ENCODE peak calls at places on chromosome 20, in five cellular contexts. One of them, this sample, is unnamed.

GRCh38 chr20:49814057-49814675 is 1.5 kb downstream of the SLC9A8 start:
- DNase-seq in HepG2: no peak
- DNase-seq in adrenal gland: no peak
- DNase-seq in ovary: no peak
- DNase-seq in CD8-positive, alpha-beta T cell: no peak
- DNase-seq in this sample: no peak

GRCh38 chr20:10492844-10493243 is 57.7 kb downstream of the SLX4IP start:
- DNase-seq in HepG2: no peak
- DNase-seq in adrenal gland: no peak
- DNase-seq in ovary: no peak
- DNase-seq in CD8-positive, alpha-beta T cell: no peak
- DNase-seq in this sample: no peak

GRCh38 chr20:15032352-15032622 is 694.9 kb upstream of the FLRT3 start:
- DNase-seq in HepG2: no peak
- DNase-seq in adrenal gland: no peak
- DNase-seq in ovary: no peak
- DNase-seq in CD8-positive, alpha-beta T cell: no peak
- DNase-seq in this sample: no peak

GRCh38 chr20:10795286-10796026 is 121.7 kb upstream of the JAG1 start:
- DNase-seq in HepG2: no peak
- DNase-seq in adrenal gland: no peak
- DNase-seq in ovary: no peak
- DNase-seq in CD8-positive, alpha-beta T cell: no peak
- DNase-seq in this sample: no peak

GRCh38 chr20:60484316-60484715 is 526.1 kb downstream of the CDH26 start:
- DNase-seq in HepG2: no peak
- DNase-seq in adrenal gland: no peak
- DNase-seq in ovary: no peak
- DNase-seq in CD8-positive, alpha-beta T cell: no peak
- DNase-seq in this sample: no peak

GRCh38 chr20:8812818-8813217 is 256.1 kb upstream of the PLCB4 start:
- DNase-seq in HepG2: no peak
- DNase-seq in adrenal gland: peak; percentile 20
- DNase-seq in ovary: no peak
- DNase-seq in CD8-positive, alpha-beta T cell: no peak
- DNase-seq in this sample: no peak

GRCh38 chr20:38222231-38222922 is 38.2 kb downstream of the KIAA1755 start:
- DNase-seq in HepG2: peak; percentile 71
- DNase-seq in adrenal gland: peak; percentile 58
- DNase-seq in ovary: no peak
- DNase-seq in CD8-positive, alpha-beta T cell: peak; percentile 24
- DNase-seq in this sample: peak; percentile 61

GRCh38 chr20:53664121-53664520 is 70.5 kb upstream of the ZNF217 start:
- DNase-seq in HepG2: no peak
- DNase-seq in adrenal gland: no peak
- DNase-seq in ovary: no peak
- DNase-seq in CD8-positive, alpha-beta T cell: no peak
- DNase-seq in this sample: no peak

GRCh38 chr20:52049001-52049731 is 142.4 kb downstream of the ZFP64 start:
- DNase-seq in HepG2: no peak
- DNase-seq in adrenal gland: no peak
- DNase-seq in ovary: no peak
- DNase-seq in CD8-positive, alpha-beta T cell: no peak
- DNase-seq in this sample: peak; percentile 29

GRCh38 chr20:881051-881820 is 34.9 kb downstream of the ANGPT4 start:
- DNase-seq in HepG2: no peak
- DNase-seq in adrenal gland: no peak
- DNase-seq in ovary: no peak
- DNase-seq in CD8-positive, alpha-beta T cell: no peak
- DNase-seq in this sample: no peak

GRCh38 chr20:63156221-63156671 is 59.7 kb downstream of the YTHDF1 start:
- DNase-seq in HepG2: no peak
- DNase-seq in adrenal gland: no peak
- DNase-seq in ovary: no peak
- DNase-seq in CD8-positive, alpha-beta T cell: no peak
- DNase-seq in this sample: no peak

GRCh38 chr20:59074456-59074855 is 31.9 kb upstream of the PRELID3B start:
- DNase-seq in HepG2: no peak
- DNase-seq in adrenal gland: no peak
- DNase-seq in ovary: no peak
- DNase-seq in CD8-positive, alpha-beta T cell: no peak
- DNase-seq in this sample: no peak

GRCh38 chr20:14775778-14776177 is 438.4 kb upstream of the FLRT3 start:
- DNase-seq in HepG2: peak; percentile 64
- DNase-seq in adrenal gland: peak; percentile 79
- DNase-seq in ovary: peak; percentile 26
- DNase-seq in CD8-positive, alpha-beta T cell: no peak
- DNase-seq in this sample: no peak

GRCh38 chr20:34531608-34532265 is 15.5 kb downstream of the DYNLRB1 start:
- DNase-seq in HepG2: no peak
- DNase-seq in adrenal gland: no peak
- DNase-seq in ovary: no peak
- DNase-seq in CD8-positive, alpha-beta T cell: no peak
- DNase-seq in this sample: no peak

GRCh38 chr20:41392295-41392694 is 25.7 kb upstream of the EMILIN3 start:
- DNase-seq in HepG2: no peak
- DNase-seq in adrenal gland: no peak
- DNase-seq in ovary: no peak
- DNase-seq in CD8-positive, alpha-beta T cell: no peak
- DNase-seq in this sample: no peak
- TF ChIP-seq CTCF in HepG2: no peak
- TF ChIP-seq CTCF in adrenal gland: no peak
- TF ChIP-seq CTCF in ovary: no peak
- TF ChIP-seq CTCF in CD8-positive, alpha-beta T cell: no peak
- TF ChIP-seq CTCF in this sample: no peak

GRCh38 chr20:61762886-61763739 is 302.6 kb downstream of the TAF4 start:
- DNase-seq in HepG2: no peak
- DNase-seq in adrenal gland: no peak
- DNase-seq in ovary: no peak
- DNase-seq in CD8-positive, alpha-beta T cell: no peak
- DNase-seq in this sample: no peak

GRCh38 chr20:61762208-61762710 is 303.4 kb downstream of the TAF4 start:
- DNase-seq in HepG2: no peak
- DNase-seq in adrenal gland: no peak
- DNase-seq in ovary: no peak
- DNase-seq in CD8-positive, alpha-beta T cell: no peak
- DNase-seq in this sample: no peak

GRCh38 chr20:61759286-61760065 is 306.2 kb downstream of the TAF4 start:
- DNase-seq in HepG2: no peak
- DNase-seq in adrenal gland: no peak
- DNase-seq in ovary: no peak
- DNase-seq in CD8-positive, alpha-beta T cell: no peak
- DNase-seq in this sample: no peak

GRCh38 chr20:61760321-61761112 is 305.2 kb downstream of the TAF4 start:
- DNase-seq in HepG2: no peak
- DNase-seq in adrenal gland: no peak
- DNase-seq in ovary: no peak
- DNase-seq in CD8-positive, alpha-beta T cell: no peak
- DNase-seq in this sample: no peak

DNA sequence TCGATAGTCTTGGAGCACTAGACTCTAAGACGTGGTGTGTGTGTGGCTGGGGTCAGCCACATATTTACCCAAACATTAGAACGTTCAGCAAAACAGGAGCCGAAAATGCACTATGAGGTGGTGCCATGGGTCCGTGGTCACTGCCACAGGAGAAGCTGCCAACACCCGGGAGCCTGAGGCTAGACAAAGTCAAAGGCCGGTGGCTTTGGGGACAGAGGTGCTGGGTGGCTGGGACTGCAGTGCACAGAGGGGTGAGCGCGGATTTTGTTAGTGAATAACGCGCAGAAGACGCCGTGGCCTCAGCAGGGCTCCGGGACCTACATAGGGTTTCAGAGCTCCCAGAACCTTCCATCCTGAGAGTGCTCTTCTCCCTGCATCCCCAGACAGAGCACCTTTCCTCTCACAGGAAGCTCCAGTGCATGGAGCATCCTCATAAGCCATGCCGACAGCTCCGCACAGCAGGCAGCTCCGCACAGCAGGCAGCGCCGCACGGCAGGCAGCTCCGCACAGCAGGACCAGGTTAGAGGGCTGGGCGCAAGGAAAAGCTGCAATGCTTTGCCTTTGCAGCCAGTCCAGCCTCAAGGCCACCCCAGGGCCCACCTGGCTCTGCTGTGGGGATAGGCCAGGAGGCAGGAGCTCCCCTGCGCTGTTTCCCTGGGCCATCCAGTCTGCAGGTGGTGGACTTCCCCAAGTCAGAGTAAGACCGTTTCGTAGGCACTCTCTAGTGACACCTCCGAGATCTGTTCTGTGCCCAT is 304.1 kb downstream of the TAF4 start:
- DNase-seq in HepG2: no peak
- DNase-seq in adrenal gland: no peak
- DNase-seq in ovary: no peak
- DNase-seq in CD8-positive, alpha-beta T cell: no peak
- DNase-seq in this sample: no peak
- H3K27me3 ChIP-seq in HepG2: peaks cover 32% of the 10 kb centered on the region
- H3K27me3 ChIP-seq in adrenal gland: peaks cover 10% of the 10 kb centered on the region
- H3K27me3 ChIP-seq in ovary: no peaks in the 10 kb centered on the region
- H3K27me3 ChIP-seq in CD8-positive, alpha-beta T cell: no peaks in the 10 kb centered on the region
- H3K27me3 ChIP-seq in this sample: no peaks in the 10 kb centered on the region

GRCh38 chr20:22977047-22977785 is 57.9 kb upstream of the SSTR4 start:
- DNase-seq in HepG2: no peak
- DNase-seq in adrenal gland: peak; percentile 79
- DNase-seq in ovary: no peak
- DNase-seq in CD8-positive, alpha-beta T cell: no peak
- DNase-seq in this sample: peak; percentile 38

GRCh38 chr20:22974354-22974753 is 60.8 kb upstream of the SSTR4 start:
- DNase-seq in HepG2: peak; percentile 24
- DNase-seq in adrenal gland: no peak
- DNase-seq in ovary: no peak
- DNase-seq in CD8-positive, alpha-beta T cell: no peak
- DNase-seq in this sample: no peak
- TF ChIP-seq CTCF in HepG2: peak; percentile 32
- TF ChIP-seq CTCF in adrenal gland: peak; percentile 32
- TF ChIP-seq CTCF in ovary: no peak
- TF ChIP-seq CTCF in CD8-positive, alpha-beta T cell: no peak
- TF ChIP-seq CTCF in this sample: no peak

GRCh38 chr20:57262244-57263126 is 4.0 kb downstream of the BMP7 start:
- DNase-seq in HepG2: no peak
- DNase-seq in adrenal gland: no peak
- DNase-seq in ovary: no peak
- DNase-seq in CD8-positive, alpha-beta T cell: no peak
- DNase-seq in this sample: no peak
- H3K27me3 ChIP-seq in HepG2: peaks cover 25% of the 10 kb centered on the region
- H3K27me3 ChIP-seq in adrenal gland: peaks cover 58% of the 10 kb centered on the region
- H3K27me3 ChIP-seq in ovary: no peaks in the 10 kb centered on the region
- H3K27me3 ChIP-seq in CD8-positive, alpha-beta T cell: peaks cover 3% of the 10 kb centered on the region
- H3K27me3 ChIP-seq in this sample: peaks cover 16% of the 10 kb centered on the region

DNA sequence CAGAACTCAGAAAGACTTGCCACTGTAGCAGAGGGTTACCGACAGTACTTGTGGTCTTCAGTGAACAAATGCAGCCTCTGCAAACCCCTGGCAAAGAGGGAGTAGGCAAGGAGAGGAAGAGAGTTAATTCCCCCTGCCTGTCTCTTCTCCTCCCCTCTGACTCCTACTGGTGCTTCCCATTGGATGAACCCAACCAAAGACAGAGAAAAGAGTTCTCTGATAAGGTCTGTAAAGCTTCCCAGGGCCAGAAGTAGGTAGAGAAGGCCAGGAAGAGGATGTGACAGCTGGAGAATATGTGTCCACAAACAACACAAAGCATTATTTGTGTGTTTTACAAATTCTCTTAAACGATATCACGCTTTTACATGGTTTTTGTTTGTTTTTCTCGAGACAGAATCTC is 72.8 kb upstream of the SHLD1 start:
- DNase-seq in HepG2: no peak
- DNase-seq in adrenal gland: no peak
- DNase-seq in ovary: no peak
- DNase-seq in CD8-positive, alpha-beta T cell: no peak
- DNase-seq in this sample: no peak
- TF ChIP-seq CTCF in HepG2: no peak
- TF ChIP-seq CTCF in adrenal gland: no peak
- TF ChIP-seq CTCF in ovary: no peak
- TF ChIP-seq CTCF in CD8-positive, alpha-beta T cell: no peak
- TF ChIP-seq CTCF in this sample: no peak

GRCh38 chr20:46342451-46343357 is 34.4 kb upstream of the CDH22 start:
- DNase-seq in HepG2: no peak
- DNase-seq in adrenal gland: no peak
- DNase-seq in ovary: no peak
- DNase-seq in CD8-positive, alpha-beta T cell: no peak
- DNase-seq in this sample: no peak

GRCh38 chr20:46341374-46342044 is 33.2 kb upstream of the CDH22 start:
- DNase-seq in HepG2: no peak
- DNase-seq in adrenal gland: no peak
- DNase-seq in ovary: no peak
- DNase-seq in CD8-positive, alpha-beta T cell: no peak
- DNase-seq in this sample: no peak

GRCh38 chr20:46344488-46345162 is 36.3 kb upstream of the CDH22 start:
- DNase-seq in HepG2: no peak
- DNase-seq in adrenal gland: no peak
- DNase-seq in ovary: no peak
- DNase-seq in CD8-positive, alpha-beta T cell: no peak
- DNase-seq in this sample: no peak

GRCh38 chr20:46342045-46342378 is 33.7 kb upstream of the CDH22 start:
- DNase-seq in HepG2: no peak
- DNase-seq in adrenal gland: no peak
- DNase-seq in ovary: no peak
- DNase-seq in CD8-positive, alpha-beta T cell: no peak
- DNase-seq in this sample: no peak

GRCh38 chr20:46343358-46344357 is 35.4 kb upstream of the CDH22 start:
- DNase-seq in HepG2: no peak
- DNase-seq in adrenal gland: no peak
- DNase-seq in ovary: no peak
- DNase-seq in CD8-positive, alpha-beta T cell: no peak
- DNase-seq in this sample: no peak
- H3K27me3 ChIP-seq in HepG2: peaks cover 10% of the 10 kb centered on the region
- H3K27me3 ChIP-seq in adrenal gland: peaks cover 12% of the 10 kb centered on the region
- H3K27me3 ChIP-seq in ovary: no peaks in the 10 kb centered on the region
- H3K27me3 ChIP-seq in CD8-positive, alpha-beta T cell: no peaks in the 10 kb centered on the region
- H3K27me3 ChIP-seq in this sample: peaks cover 3% of the 10 kb centered on the region

GRCh38 chr20:17438436-17439039 is 92.6 kb downstream of the BFSP1 start:
- DNase-seq in HepG2: no peak
- DNase-seq in adrenal gland: no peak
- DNase-seq in ovary: no peak
- DNase-seq in CD8-positive, alpha-beta T cell: no peak
- DNase-seq in this sample: no peak
- TF ChIP-seq CTCF in HepG2: no peak
- TF ChIP-seq CTCF in adrenal gland: no peak
- TF ChIP-seq CTCF in ovary: no peak
- TF ChIP-seq CTCF in CD8-positive, alpha-beta T cell: no peak
- TF ChIP-seq CTCF in this sample: no peak